ENCODE peak calls at places on chromosomes 2 and 18, in four cellular contexts. One of them, this sample, is unnamed.

GRCh38 chr2:129277188-129277587 is 702.3 kb upstream of the RAB6C start:
- DNase-seq in GM12878: no peak
- DNase-seq in K562: no peak
- DNase-seq in HepG2: no peak
- DNase-seq in this sample: no peak

GRCh38 chr18:29164020-29164706 is 987.2 kb upstream of the CDH2 start:
- DNase-seq in GM12878: no peak
- DNase-seq in K562: no peak
- DNase-seq in HepG2: peak
- DNase-seq in this sample: no peak

GRCh38 chr2:97718051-97718882 is 4.9 kb downstream of the ZAP70 start:
- DNase-seq in GM12878: no peak
- DNase-seq in K562: no peak
- DNase-seq in HepG2: no peak
- DNase-seq in this sample: no peak

GRCh38 chr2:77104554-77104953 is 417.6 kb downstream of the LRRTM4 start:
- DNase-seq in GM12878: no peak
- DNase-seq in K562: no peak
- DNase-seq in HepG2: peak
- DNase-seq in this sample: no peak

GRCh38 chr2:200756618-200757321 is 54.9 kb upstream of the BZW1 start:
- DNase-seq in GM12878: no peak
- DNase-seq in K562: peak
- DNase-seq in HepG2: peak
- DNase-seq in this sample: no peak

GRCh38 chr2:185473838-185474237 is 264.8 kb upstream of the FSIP2 start:
- DNase-seq in GM12878: no peak
- DNase-seq in K562: no peak
- DNase-seq in HepG2: no peak
- DNase-seq in this sample: no peak

GRCh38 chr2:171483793-171484192 is 38.5 kb upstream of the CYBRD1 start:
- DNase-seq in GM12878: no peak
- DNase-seq in K562: no peak
- DNase-seq in HepG2: no peak
- DNase-seq in this sample: no peak

GRCh38 chr2:172484253-172484652 is 56.9 kb downstream of the ITGA6 start:
- DNase-seq in GM12878: no peak
- DNase-seq in K562: peak
- DNase-seq in HepG2: peak
- DNase-seq in this sample: no peak

GRCh38 chr2:32262105-32262504 is 2.6 kb downstream of the NLRC4 start:
- DNase-seq in GM12878: no peak
- DNase-seq in K562: no peak
- DNase-seq in HepG2: no peak
- DNase-seq in this sample: no peak

GRCh38 chr18:62030091-62030985 is 137.5 kb upstream of the RNF152 start:
- DNase-seq in GM12878: no peak
- DNase-seq in K562: no peak
- DNase-seq in HepG2: no peak
- DNase-seq in this sample: no peak

GRCh38 chr18:45566025-45566740 is 49.1 kb upstream of the SLC14A2 start:
- DNase-seq in GM12878: no peak
- DNase-seq in K562: no peak
- DNase-seq in HepG2: no peak
- DNase-seq in this sample: no peak

GRCh38 chr2:28802975-28803429 is 7.6 kb upstream of the SPDYA start:
- DNase-seq in GM12878: no peak
- DNase-seq in K562: no peak
- DNase-seq in HepG2: no peak
- DNase-seq in this sample: no peak

GRCh38 chr2:39301352-39301751 is 57.6 kb upstream of the CDKL4 start:
- DNase-seq in GM12878: no peak
- DNase-seq in K562: no peak
- DNase-seq in HepG2: no peak
- DNase-seq in this sample: no peak

GRCh38 chr18:78900938-78901909 is 78.4 kb upstream of the SALL3 start:
- DNase-seq in GM12878: no peak
- DNase-seq in K562: no peak
- DNase-seq in HepG2: no peak
- DNase-seq in this sample: no peak

GRCh38 chr2:222802502-222803196 is 58.2 kb upstream of the ACSL3 start:
- DNase-seq in GM12878: no peak
- DNase-seq in K562: no peak
- DNase-seq in HepG2: no peak
- DNase-seq in this sample: no peak

GRCh38 chr2:43217228-43218220 is 8.9 kb downstream of the ZFP36L2 start:
- DNase-seq in GM12878: no peak
- DNase-seq in K562: no peak
- DNase-seq in HepG2: no peak
- DNase-seq in this sample: peak

GRCh38 chr2:40479995-40480525 is 28.2 kb upstream of the SLC8A1 start:
- DNase-seq in GM12878: no peak
- DNase-seq in K562: no peak
- DNase-seq in HepG2: no peak
- DNase-seq in this sample: no peak

GRCh38 chr2:190697421-190697820 is 48.5 kb downstream of the NAB1 start:
- DNase-seq in GM12878: no peak
- DNase-seq in K562: no peak
- DNase-seq in HepG2: no peak
- DNase-seq in this sample: no peak

GRCh38 chr18:13112982-13113381 is 105.6 kb upstream of the LDLRAD4 start:
- DNase-seq in GM12878: no peak
- DNase-seq in K562: peak
- DNase-seq in HepG2: peak
- DNase-seq in this sample: peak
- TF ChIP-seq ATF3 in GM12878: no peak
- TF ChIP-seq ATF3 in K562: no peak
- TF ChIP-seq ATF3 in HepG2: no peak
- TF ChIP-seq ATF3 in this sample: no peak

DNA sequence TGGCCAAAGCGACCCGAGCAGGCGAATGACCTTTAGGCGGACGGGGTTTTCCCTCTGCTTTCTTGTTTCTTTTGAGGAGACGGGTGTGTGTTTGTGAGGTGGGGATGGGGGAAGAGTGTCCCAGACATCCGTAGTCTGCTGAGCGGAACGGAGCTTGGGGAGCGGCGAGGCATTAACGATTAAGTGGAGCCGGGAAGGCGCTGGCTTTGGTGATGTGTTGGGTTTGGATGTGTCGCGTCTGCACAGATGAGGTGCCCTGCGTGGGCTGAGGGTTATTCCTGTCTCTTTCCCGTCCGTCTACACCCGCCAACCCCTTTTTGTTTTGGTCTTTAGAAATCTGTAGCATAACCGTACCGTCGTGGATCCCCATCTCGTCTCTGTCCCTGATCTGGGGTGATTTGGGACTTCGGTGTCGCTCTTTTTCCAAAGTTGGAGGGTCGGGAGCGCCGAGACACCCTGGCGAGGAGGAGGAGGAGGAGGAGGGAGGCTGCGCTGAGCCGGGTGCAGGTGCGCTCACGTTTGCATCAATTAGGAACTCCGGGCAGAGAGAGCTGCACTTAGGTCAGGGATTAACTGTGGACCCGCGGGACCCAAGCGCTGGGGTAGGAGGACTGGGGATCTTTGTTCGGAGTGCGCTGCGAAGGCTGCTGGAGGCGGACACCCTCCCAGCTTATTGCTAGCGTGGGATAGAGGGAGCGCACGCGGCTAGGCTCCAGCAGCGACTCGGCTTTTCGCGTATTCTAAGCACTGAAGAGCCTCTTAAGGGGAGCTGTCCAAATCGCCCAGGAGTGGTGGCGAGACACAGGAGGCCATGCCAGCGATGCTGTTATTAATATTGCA is 720.2 kb downstream of the DPP10 start:
- DNase-seq in GM12878: no peak
- DNase-seq in K562: no peak
- DNase-seq in HepG2: no peak
- DNase-seq in this sample: peak
- H3K4me2 ChIP-seq in GM12878: no peak
- H3K4me2 ChIP-seq in K562: no peak
- H3K4me2 ChIP-seq in HepG2: peak
- H3K4me2 ChIP-seq in this sample: peak

DNA sequence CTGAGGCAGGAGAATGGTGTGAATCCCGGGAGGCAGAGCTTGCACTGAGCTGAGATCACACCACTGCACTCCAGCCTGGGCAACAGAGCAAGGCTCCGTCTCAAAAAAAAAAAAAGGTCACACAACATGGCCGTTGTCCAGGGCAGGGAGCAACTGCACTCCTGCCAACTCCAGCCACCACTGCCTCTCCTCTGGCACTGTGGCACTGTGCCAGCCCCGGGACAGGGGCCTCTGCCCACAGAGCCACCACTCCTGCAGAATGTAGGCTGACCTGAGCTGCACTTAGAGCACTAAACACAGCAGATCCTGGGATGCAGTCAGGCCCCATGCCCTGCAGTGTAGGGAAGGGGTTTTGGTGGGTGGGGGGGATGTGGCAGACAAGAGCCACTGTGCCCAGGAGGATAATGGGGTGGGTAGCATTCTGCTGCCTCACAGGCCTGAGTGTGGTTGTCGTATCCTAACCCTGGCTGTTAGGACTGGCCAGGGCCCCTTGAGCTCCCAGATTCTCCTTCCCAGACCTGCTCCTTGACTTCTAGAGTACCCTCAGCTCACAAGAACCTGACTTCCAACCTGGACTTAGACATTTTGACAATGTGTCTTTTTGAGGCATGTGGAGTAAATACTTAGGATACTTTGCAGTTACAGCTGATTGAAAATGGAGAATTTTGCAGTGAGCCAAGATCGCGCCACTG is 69.4 kb upstream of the SH3RF3 start:
- DNase-seq in GM12878: no peak
- DNase-seq in K562: no peak
- DNase-seq in HepG2: no peak
- DNase-seq in this sample: no peak
- TF ChIP-seq CREB1 in GM12878: no peak
- TF ChIP-seq CREB1 in K562: no peak
- TF ChIP-seq CREB1 in HepG2: no peak
- TF ChIP-seq CREB1 in this sample: no peak

GRCh38 chr2:149314687-149315086 is 15.7 kb upstream of the LYPD6 start:
- DNase-seq in GM12878: no peak
- DNase-seq in K562: no peak
- DNase-seq in HepG2: no peak
- DNase-seq in this sample: no peak

GRCh38 chr2:149315461-149315860 is 14.9 kb upstream of the LYPD6 start:
- DNase-seq in GM12878: no peak
- DNase-seq in K562: no peak
- DNase-seq in HepG2: no peak
- DNase-seq in this sample: no peak

GRCh38 chr2:149310349-149310748 is 20.0 kb upstream of the LYPD6 start:
- DNase-seq in GM12878: no peak
- DNase-seq in K562: no peak
- DNase-seq in HepG2: no peak
- DNase-seq in this sample: no peak

GRCh38 chr2:149313512-149313972 is 16.8 kb upstream of the LYPD6 start:
- DNase-seq in GM12878: peak
- DNase-seq in K562: peak
- DNase-seq in HepG2: peak
- DNase-seq in this sample: peak

GRCh38 chr2:149312039-149312438 is 18.3 kb upstream of the LYPD6 start:
- DNase-seq in GM12878: no peak
- DNase-seq in K562: no peak
- DNase-seq in HepG2: no peak
- DNase-seq in this sample: no peak
- TF ChIP-seq ATF3 in GM12878: no peak
- TF ChIP-seq ATF3 in K562: no peak
- TF ChIP-seq ATF3 in HepG2: no peak
- TF ChIP-seq ATF3 in this sample: no peak

GRCh38 chr18:76441002-76441667 is 53.9 kb downstream of the ZNF516 start:
- DNase-seq in GM12878: no peak
- DNase-seq in K562: no peak
- DNase-seq in HepG2: no peak
- DNase-seq in this sample: no peak

GRCh38 chr18:76436342-76436741 is 58.7 kb downstream of the ZNF516 start:
- DNase-seq in GM12878: no peak
- DNase-seq in K562: no peak
- DNase-seq in HepG2: no peak
- DNase-seq in this sample: no peak

GRCh38 chr18:76435321-76435989 is 59.6 kb downstream of the ZNF516 start:
- DNase-seq in GM12878: no peak
- DNase-seq in K562: no peak
- DNase-seq in HepG2: no peak
- DNase-seq in this sample: peak

GRCh38 chr18:76437011-76437410 is 58.0 kb downstream of the ZNF516 start:
- DNase-seq in GM12878: no peak
- DNase-seq in K562: no peak
- DNase-seq in HepG2: no peak
- DNase-seq in this sample: no peak

DNA sequence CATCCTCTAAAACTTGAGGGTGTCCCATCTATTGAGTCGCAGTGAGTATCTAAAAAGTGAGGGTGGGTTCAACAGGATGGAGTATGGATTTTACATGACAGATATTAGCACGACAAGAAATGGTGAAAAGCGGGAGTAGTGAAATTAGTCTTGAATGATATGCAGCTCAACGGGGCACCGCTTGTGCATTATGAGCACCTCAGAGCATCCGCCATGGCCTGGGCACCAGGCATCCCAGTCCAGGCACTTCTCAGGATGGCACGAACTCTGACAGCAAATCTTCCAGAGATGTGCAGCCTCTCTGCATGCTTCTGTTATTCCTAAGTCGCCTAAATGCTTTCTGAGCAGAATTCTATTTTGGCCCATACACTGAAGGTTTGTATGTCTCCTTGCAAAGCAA is 57.1 kb downstream of the ZNF516 start:
- DNase-seq in GM12878: no peak
- DNase-seq in K562: no peak
- DNase-seq in HepG2: no peak
- DNase-seq in this sample: no peak
- H3K4me2 ChIP-seq in GM12878: no peak
- H3K4me2 ChIP-seq in K562: no peak
- H3K4me2 ChIP-seq in HepG2: no peak
- H3K4me2 ChIP-seq in this sample: no peak

GRCh38 chr2:233235977-233236376 is 15.5 kb upstream of the ATG16L1 start:
- DNase-seq in GM12878: no peak
- DNase-seq in K562: no peak
- DNase-seq in HepG2: peak
- DNase-seq in this sample: no peak
- TF ChIP-seq CREB1 in GM12878: no peak
- TF ChIP-seq CREB1 in K562: no peak
- TF ChIP-seq CREB1 in HepG2: no peak
- TF ChIP-seq CREB1 in this sample: no peak

GRCh38 chr18:24766376-24766775 is 305.9 kb downstream of the HRH4 start:
- DNase-seq in GM12878: no peak
- DNase-seq in K562: no peak
- DNase-seq in HepG2: no peak
- DNase-seq in this sample: no peak
- TF ChIP-seq ATF3 in GM12878: no peak
- TF ChIP-seq ATF3 in K562: no peak
- TF ChIP-seq ATF3 in HepG2: no peak
- TF ChIP-seq ATF3 in this sample: no peak

This sample was measured in H1.